ENCODE peak calls at places on chromosome 11, in eight cellular contexts. One of them, this sample, is unnamed.

GRCh38 chr11:70460111-70460510 is 61.8 kb downstream of the CTTN start:
- DNase-seq in psoas muscle: no peak
- DNase-seq in heart left ventricle: no peak
- DNase-seq in left colon: no peak
- DNase-seq in prostate gland: no peak
- DNase-seq in stimulated activated CD8-positive, alpha-beta memory T cell treated with anti-CD3 and anti-CD28 coated beads, Interleukin-15, amount 100 ng/mL, for 1 hour: no peak
- DNase-seq in CD4-positive, alpha-beta memory T cell: no peak
- DNase-seq in AG09309: no peak
- DNase-seq in this sample: no peak

GRCh38 chr11:33670250-33671011 is 30.2 kb downstream of the C11orf91 start:
- DNase-seq in psoas muscle: no peak
- DNase-seq in heart left ventricle: no peak
- DNase-seq in left colon: no peak
- DNase-seq in prostate gland: no peak
- DNase-seq in stimulated activated CD8-positive, alpha-beta memory T cell treated with anti-CD3 and anti-CD28 coated beads, Interleukin-15, amount 100 ng/mL, for 1 hour: no peak
- DNase-seq in CD4-positive, alpha-beta memory T cell: no peak
- DNase-seq in AG09309: no peak
- DNase-seq in this sample: no peak

GRCh38 chr11:118699508-118700220 is 20.2 kb upstream of the TREH start:
- DNase-seq in psoas muscle: no peak
- DNase-seq in heart left ventricle: no peak
- DNase-seq in left colon: no peak
- DNase-seq in prostate gland: no peak
- DNase-seq in stimulated activated CD8-positive, alpha-beta memory T cell treated with anti-CD3 and anti-CD28 coated beads, Interleukin-15, amount 100 ng/mL, for 1 hour: no peak
- DNase-seq in CD4-positive, alpha-beta memory T cell: peak
- DNase-seq in AG09309: no peak
- DNase-seq in this sample: no peak

GRCh38 chr11:3157381-3158130 is 7.6 kb downstream of the OSBPL5 start:
- DNase-seq in psoas muscle: peak
- DNase-seq in heart left ventricle: peak
- DNase-seq in left colon: no peak
- DNase-seq in prostate gland: peak
- DNase-seq in stimulated activated CD8-positive, alpha-beta memory T cell treated with anti-CD3 and anti-CD28 coated beads, Interleukin-15, amount 100 ng/mL, for 1 hour: no peak
- DNase-seq in CD4-positive, alpha-beta memory T cell: no peak
- DNase-seq in AG09309: no peak
- DNase-seq in this sample: peak

GRCh38 chr11:1458340-1459218 is 28.0 kb downstream of the MOB2 start:
- DNase-seq in psoas muscle: peak
- DNase-seq in heart left ventricle: no peak
- DNase-seq in left colon: peak
- DNase-seq in prostate gland: peak
- DNase-seq in stimulated activated CD8-positive, alpha-beta memory T cell treated with anti-CD3 and anti-CD28 coated beads, Interleukin-15, amount 100 ng/mL, for 1 hour: no peak
- DNase-seq in CD4-positive, alpha-beta memory T cell: no peak
- DNase-seq in AG09309: no peak
- DNase-seq in this sample: peak

GRCh38 chr11:117717485-117718314 is 79.3 kb downstream of the DSCAML1 start:
- DNase-seq in psoas muscle: no peak
- DNase-seq in heart left ventricle: peak
- DNase-seq in left colon: peak
- DNase-seq in prostate gland: peak
- DNase-seq in stimulated activated CD8-positive, alpha-beta memory T cell treated with anti-CD3 and anti-CD28 coated beads, Interleukin-15, amount 100 ng/mL, for 1 hour: no peak
- DNase-seq in CD4-positive, alpha-beta memory T cell: no peak
- DNase-seq in AG09309: no peak
- DNase-seq in this sample: peak

GRCh38 chr11:109421981-109422590 is at the start of gene C11orf87:
- DNase-seq in psoas muscle: no peak
- DNase-seq in heart left ventricle: peak
- DNase-seq in left colon: no peak
- DNase-seq in prostate gland: no peak
- DNase-seq in stimulated activated CD8-positive, alpha-beta memory T cell treated with anti-CD3 and anti-CD28 coated beads, Interleukin-15, amount 100 ng/mL, for 1 hour: no peak
- DNase-seq in CD4-positive, alpha-beta memory T cell: no peak
- DNase-seq in AG09309: no peak
- DNase-seq in this sample: no peak

GRCh38 chr11:19627566-19627965 is 85.1 kb upstream of the NAV2 start:
- DNase-seq in psoas muscle: no peak
- DNase-seq in heart left ventricle: no peak
- DNase-seq in left colon: no peak
- DNase-seq in prostate gland: no peak
- DNase-seq in stimulated activated CD8-positive, alpha-beta memory T cell treated with anti-CD3 and anti-CD28 coated beads, Interleukin-15, amount 100 ng/mL, for 1 hour: no peak
- DNase-seq in CD4-positive, alpha-beta memory T cell: no peak
- DNase-seq in AG09309: no peak
- DNase-seq in this sample: peak

GRCh38 chr11:57903011-57903410 is 120.7 kb upstream of the OR9Q1 start:
- DNase-seq in psoas muscle: no peak
- DNase-seq in heart left ventricle: no peak
- DNase-seq in left colon: no peak
- DNase-seq in prostate gland: no peak
- DNase-seq in stimulated activated CD8-positive, alpha-beta memory T cell treated with anti-CD3 and anti-CD28 coated beads, Interleukin-15, amount 100 ng/mL, for 1 hour: no peak
- DNase-seq in CD4-positive, alpha-beta memory T cell: no peak
- DNase-seq in AG09309: no peak
- DNase-seq in this sample: no peak

GRCh38 chr11:115087791-115088190 is 409.5 kb downstream of the NXPE2 start:
- DNase-seq in psoas muscle: no peak
- DNase-seq in heart left ventricle: no peak
- DNase-seq in left colon: no peak
- DNase-seq in prostate gland: no peak
- DNase-seq in stimulated activated CD8-positive, alpha-beta memory T cell treated with anti-CD3 and anti-CD28 coated beads, Interleukin-15, amount 100 ng/mL, for 1 hour: no peak
- DNase-seq in CD4-positive, alpha-beta memory T cell: no peak
- DNase-seq in AG09309: no peak
- DNase-seq in this sample: no peak

GRCh38 chr11:77502501-77502900 is 28.6 kb upstream of the PAK1 start:
- DNase-seq in psoas muscle: no peak
- DNase-seq in heart left ventricle: no peak
- DNase-seq in left colon: no peak
- DNase-seq in prostate gland: no peak
- DNase-seq in stimulated activated CD8-positive, alpha-beta memory T cell treated with anti-CD3 and anti-CD28 coated beads, Interleukin-15, amount 100 ng/mL, for 1 hour: no peak
- DNase-seq in CD4-positive, alpha-beta memory T cell: no peak
- DNase-seq in AG09309: no peak
- DNase-seq in this sample: no peak

GRCh38 chr11:96017872-96018271 is 94.0 kb upstream of the MTMR2 start:
- DNase-seq in psoas muscle: no peak
- DNase-seq in heart left ventricle: no peak
- DNase-seq in left colon: no peak
- DNase-seq in prostate gland: no peak
- DNase-seq in stimulated activated CD8-positive, alpha-beta memory T cell treated with anti-CD3 and anti-CD28 coated beads, Interleukin-15, amount 100 ng/mL, for 1 hour: no peak
- DNase-seq in CD4-positive, alpha-beta memory T cell: no peak
- DNase-seq in AG09309: no peak
- DNase-seq in this sample: no peak

GRCh38 chr11:32464078-32464477 is 28.7 kb upstream of the WT1 start:
- DNase-seq in psoas muscle: no peak
- DNase-seq in heart left ventricle: no peak
- DNase-seq in left colon: no peak
- DNase-seq in prostate gland: no peak
- DNase-seq in stimulated activated CD8-positive, alpha-beta memory T cell treated with anti-CD3 and anti-CD28 coated beads, Interleukin-15, amount 100 ng/mL, for 1 hour: no peak
- DNase-seq in CD4-positive, alpha-beta memory T cell: no peak
- DNase-seq in AG09309: no peak
- DNase-seq in this sample: no peak

GRCh38 chr11:33147559-33147958 is 13.7 kb downstream of the CSTF3 start:
- DNase-seq in psoas muscle: no peak
- DNase-seq in heart left ventricle: no peak
- DNase-seq in left colon: no peak
- DNase-seq in prostate gland: no peak
- DNase-seq in stimulated activated CD8-positive, alpha-beta memory T cell treated with anti-CD3 and anti-CD28 coated beads, Interleukin-15, amount 100 ng/mL, for 1 hour: no peak
- DNase-seq in CD4-positive, alpha-beta memory T cell: no peak
- DNase-seq in AG09309: no peak
- DNase-seq in this sample: no peak